ENCODE peak calls at places on chromosomes 1 and 21, in eight cellular contexts. N, J, T, Z, M, Y, R and E are unnamed samples.

GRCh38 chr1:97630968-97631367 is 289.9 kb downstream of the DPYD start:
- DNase-seq in N (no peak), J (no peak), T (no peak), Z (no peak), M (no peak), Y (no peak), R (peak; percentile 44), E (no peak)

GRCh38 chr1:155934933-155935590 is 849 bp upstream of the KHDC4 start:
- DNase-seq in N (no peak), J (no peak), T (no peak), Z (no peak), M (no peak), Y (no peak), R (peak; percentile 52), E (no peak)

GRCh38 chr21:35796834-35797233 is 263.5 kb downstream of the SETD4 start:
- DNase-seq in N (no peak), J (no peak), T (no peak), Z (no peak), M (no peak), Y (no peak), R (no peak), E (no peak)

GRCh38 chr1:19466112-19466561 is 19.2 kb downstream of the CAPZB start:
- DNase-seq in N (no peak), J (no peak), T (no peak), Z (no peak), M (no peak), Y (peak; percentile 64), R (peak; percentile 50), E (no peak)

GRCh38 chr1:221637641-221638041 is 104.2 kb downstream of the DUSP10 start:
- DNase-seq in N (no peak), J (no peak), T (no peak), Z (no peak), M (no peak), Y (no peak), R (no peak), E (no peak)

GRCh38 chr1:8314346-8315280 is 3.3 kb upstream of the SLC45A1 start:
- DNase-seq in N (peak; percentile 73), J (peak; percentile 78), T (peak; percentile 24), Z (peak; percentile 48), M (peak; percentile 82), Y (peak; percentile 82), R (peak; percentile 94), E (peak; percentile 78)

GRCh38 chr1:19081218-19081893 is 124.9 kb upstream of the IFFO2 start:
- DNase-seq in N (no peak), J (no peak), T (no peak), Z (no peak), M (no peak), Y (no peak), R (no peak), E (no peak)

GRCh38 chr21:35045539-35046222 is 3.4 kb downstream of the RUNX1 start:
- DNase-seq in N (peak; percentile 70), J (no peak), T (peak; percentile 41), Z (no peak), M (no peak), Y (no peak), R (no peak), E (no peak)

GRCh38 chr21:35020902-35021301 is 28.2 kb downstream of the RUNX1 start:
- DNase-seq in N (no peak), J (no peak), T (no peak), Z (no peak), M (no peak), Y (no peak), R (peak; percentile 2), E (no peak)

DNA sequence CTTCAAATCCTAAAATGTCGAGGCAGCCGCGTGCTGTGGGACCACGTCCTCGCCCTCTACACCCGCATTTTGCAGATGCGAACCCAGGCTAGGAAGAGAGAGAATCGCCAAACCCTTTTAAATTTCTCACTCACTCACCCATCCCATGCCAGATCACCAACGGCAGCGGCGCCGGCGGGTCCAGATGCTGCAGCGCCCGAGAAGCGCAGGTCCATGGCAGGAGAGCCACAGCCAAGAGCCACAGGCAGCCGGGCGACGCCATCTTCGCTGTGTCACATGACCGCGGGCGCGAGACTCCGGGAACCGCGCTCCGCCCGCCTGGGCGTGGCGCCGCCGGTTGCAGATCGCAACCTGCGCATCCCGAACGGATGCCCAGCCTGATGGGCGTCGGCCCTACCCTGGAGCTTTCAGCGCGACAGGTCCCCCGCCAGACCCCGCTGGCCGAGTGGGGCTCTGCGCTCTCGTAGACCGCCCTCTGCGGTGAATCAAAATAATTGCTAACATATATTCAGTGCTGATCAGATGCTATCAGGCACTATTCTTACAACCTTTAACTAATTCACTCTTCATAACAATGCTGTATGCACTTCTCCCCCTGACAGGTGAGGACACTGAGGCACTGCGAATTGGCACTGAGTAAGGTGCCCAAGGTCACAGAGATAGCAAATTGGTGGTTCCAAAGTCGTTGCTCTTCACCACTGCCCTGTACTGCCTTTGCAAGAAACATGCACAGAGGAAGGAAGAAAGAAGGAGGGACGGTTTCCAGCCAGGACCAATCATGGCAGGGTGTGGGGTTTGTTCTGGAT is at the start of gene PPT1:
- DNase-seq in N (peak; percentile 84), J (peak; percentile 55), T (peak; percentile 70), Z (peak; percentile 41), M (peak; percentile 81), Y (peak; percentile 96), R (peak; percentile 94), E (peak; percentile 82)
- TF ChIP-seq CTCF in N (peak; percentile 52), J (no peak), T (peak; percentile 32), Z (peak; percentile 13), M (peak; percentile 18), Y (no peak), R (no peak), E (no peak)

DNA sequence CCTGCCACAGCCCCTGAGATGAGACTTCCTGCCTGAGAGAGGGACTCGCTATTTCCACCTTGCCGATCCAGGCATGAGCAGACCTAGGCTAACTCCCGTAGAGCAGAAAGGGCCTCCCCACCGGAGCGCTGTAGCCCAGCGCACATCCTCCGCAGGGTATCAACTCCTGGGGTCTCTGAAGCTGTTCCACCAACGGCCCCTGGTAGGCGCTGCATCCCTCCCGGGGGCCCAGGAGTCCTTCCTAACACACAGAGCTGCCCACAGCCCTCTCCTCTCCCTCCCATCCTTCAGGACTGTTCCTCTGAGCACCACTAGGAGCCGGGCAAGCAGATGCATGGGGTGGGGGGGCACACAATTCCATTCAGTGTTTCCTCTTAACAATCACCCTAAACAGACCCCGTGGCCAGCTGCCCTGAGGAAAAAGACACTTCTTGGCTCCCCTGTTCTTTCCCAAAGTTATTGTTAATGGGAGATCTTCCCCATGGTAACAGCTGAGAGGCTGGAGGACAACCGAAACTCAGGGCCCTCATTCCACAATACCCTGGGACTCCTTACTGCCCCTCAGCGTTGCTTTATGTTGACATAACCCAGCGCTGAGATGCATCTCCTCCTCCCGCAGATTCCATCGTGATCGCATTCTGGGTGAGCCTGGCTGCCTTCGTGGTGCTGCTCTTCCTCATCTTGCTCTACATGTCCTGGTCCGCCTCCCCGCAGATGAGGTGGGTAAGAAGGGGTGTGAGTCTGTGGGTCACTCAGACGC is 7.5 kb downstream of the MRAP start:
- DNase-seq in N (no peak), J (peak; percentile 17), T (no peak), Z (no peak), M (no peak), Y (no peak), R (peak; percentile 97), E (peak; percentile 62)
- TF ChIP-seq CTCF in N (no peak), J (peak; percentile 57), T (no peak), Z (peak; percentile 47), M (no peak), Y (no peak), R (peak; percentile 96), E (peak; percentile 66)

GRCh38 chr1:150272379-150272840 is at the start of gene C1orf54:
- DNase-seq in N (no peak), J (no peak), T (no peak), Z (no peak), M (no peak), Y (no peak), R (peak; percentile 90), E (peak; percentile 70)
- TF ChIP-seq CTCF in N (no peak), J (no peak), T (no peak), Z (no peak), M (no peak), Y (no peak), R (peak; percentile 51), E (no peak)

GRCh38 chr1:171083222-171083621 is 7.5 kb upstream of the FMO3 start:
- DNase-seq in N (no peak), J (no peak), T (no peak), Z (no peak), M (no peak), Y (no peak), R (no peak), E (no peak)

GRCh38 chr1:171081994-171082295 is 8.8 kb upstream of the FMO3 start:
- DNase-seq in N (no peak), J (no peak), T (no peak), Z (no peak), M (no peak), Y (no peak), R (no peak), E (no peak)

GRCh38 chr1:171084879-171085278 is 5.8 kb upstream of the FMO3 start:
- DNase-seq in N (no peak), J (no peak), T (no peak), Z (no peak), M (no peak), Y (no peak), R (no peak), E (no peak)

GRCh38 chr1:171084091-171084490 is 6.6 kb upstream of the FMO3 start:
- DNase-seq in N (no peak), J (no peak), T (no peak), Z (no peak), M (no peak), Y (no peak), R (no peak), E (no peak)

GRCh38 chr1:171081220-171081993 is 9.3 kb upstream of the FMO3 start:
- DNase-seq in N (no peak), J (no peak), T (no peak), Z (peak; percentile 15), M (no peak), Y (no peak), R (no peak), E (no peak)
- TF ChIP-seq CTCF in N (no peak), J (peak; percentile 62), T (no peak), Z (peak; percentile 47), M (no peak), Y (no peak), R (peak; percentile 70), E (no peak)